ENCODE peak calls at places on chromosome 20, in ten cellular contexts. One of them, this sample, is unnamed.

GRCh38 chr20:24812356-24812755 is 136.7 kb upstream of the CST7 start:
- DNase-seq in transverse colon: no peak
- DNase-seq in cardiac fibroblast: no peak
- DNase-seq in HFFc6: no peak
- DNase-seq in lower lobe of right lung: peak
- DNase-seq in GM18507: no peak
- DNase-seq in NCI-H1436: no peak
- DNase-seq in brain microvascular endothelial cell: no peak
- DNase-seq in HFF-Myc: no peak
- DNase-seq in NCI-H2029: no peak
- DNase-seq in this sample: no peak

GRCh38 chr20:33819456-33819855 is 8.3 kb downstream of the CHMP4B start:
- DNase-seq in brain microvascular endothelial cell: no peak
- DNase-seq in NCI-H2029: no peak
- DNase-seq in HFF-Myc: no peak
- DNase-seq in transverse colon: no peak
- DNase-seq in cardiac fibroblast: no peak
- DNase-seq in NCI-H1436: no peak
- DNase-seq in HFFc6: no peak
- DNase-seq in lower lobe of right lung: no peak
- DNase-seq in GM18507: no peak
- DNase-seq in this sample: no peak

GRCh38 chr20:11734431-11734830 is 183.3 kb upstream of the BTBD3 start:
- DNase-seq in NCI-H1436: peak
- DNase-seq in HFFc6: no peak
- DNase-seq in GM18507: no peak
- DNase-seq in HFF-Myc: no peak
- DNase-seq in lower lobe of right lung: no peak
- DNase-seq in NCI-H2029: no peak
- DNase-seq in brain microvascular endothelial cell: no peak
- DNase-seq in transverse colon: no peak
- DNase-seq in cardiac fibroblast: no peak
- DNase-seq in this sample: no peak

GRCh38 chr20:22245139-22245538 is 339.2 kb downstream of the FOXA2 start:
- DNase-seq in lower lobe of right lung: no peak
- DNase-seq in HFFc6: no peak
- DNase-seq in GM18507: no peak
- DNase-seq in NCI-H2029: no peak
- DNase-seq in HFF-Myc: no peak
- DNase-seq in transverse colon: no peak
- DNase-seq in cardiac fibroblast: no peak
- DNase-seq in NCI-H1436: no peak
- DNase-seq in brain microvascular endothelial cell: no peak
- DNase-seq in this sample: no peak

GRCh38 chr20:24819331-24819965 is 129.6 kb upstream of the CST7 start:
- DNase-seq in HFF-Myc: no peak
- DNase-seq in NCI-H2029: no peak
- DNase-seq in NCI-H1436: no peak
- DNase-seq in cardiac fibroblast: no peak
- DNase-seq in HFFc6: no peak
- DNase-seq in lower lobe of right lung: no peak
- DNase-seq in GM18507: no peak
- DNase-seq in brain microvascular endothelial cell: no peak
- DNase-seq in transverse colon: no peak
- DNase-seq in this sample: no peak

GRCh38 chr20:25058051-25058796 is at the start of gene ACSS1:
- DNase-seq in HFFc6: no peak
- DNase-seq in brain microvascular endothelial cell: no peak
- DNase-seq in transverse colon: peak
- DNase-seq in NCI-H1436: no peak
- DNase-seq in NCI-H2029: peak
- DNase-seq in lower lobe of right lung: peak
- DNase-seq in GM18507: peak
- DNase-seq in cardiac fibroblast: no peak
- DNase-seq in HFF-Myc: no peak
- DNase-seq in this sample: no peak

GRCh38 chr20:61797971-61798411 is 267.7 kb downstream of the TAF4 start:
- DNase-seq in cardiac fibroblast: no peak
- DNase-seq in NCI-H2029: no peak
- DNase-seq in lower lobe of right lung: peak
- DNase-seq in transverse colon: no peak
- DNase-seq in NCI-H1436: no peak
- DNase-seq in HFF-Myc: no peak
- DNase-seq in brain microvascular endothelial cell: no peak
- DNase-seq in GM18507: no peak
- DNase-seq in HFFc6: no peak
- DNase-seq in this sample: no peak

GRCh38 chr20:36340593-36340990 is 34.5 kb downstream of the DLGAP4 start:
- DNase-seq in HFF-Myc: no peak
- DNase-seq in lower lobe of right lung: no peak
- DNase-seq in NCI-H1436: no peak
- DNase-seq in NCI-H2029: no peak
- DNase-seq in cardiac fibroblast: no peak
- DNase-seq in transverse colon: no peak
- DNase-seq in HFFc6: no peak
- DNase-seq in GM18507: no peak
- DNase-seq in brain microvascular endothelial cell: no peak
- DNase-seq in this sample: no peak

GRCh38 chr20:48769111-48769879 is 58.5 kb downstream of the PREX1 start:
- DNase-seq in lower lobe of right lung: peak
- DNase-seq in transverse colon: no peak
- DNase-seq in NCI-H1436: no peak
- DNase-seq in HFFc6: no peak
- DNase-seq in HFF-Myc: no peak
- DNase-seq in cardiac fibroblast: peak
- DNase-seq in NCI-H2029: no peak
- DNase-seq in brain microvascular endothelial cell: no peak
- DNase-seq in GM18507: no peak
- DNase-seq in this sample: no peak